ENCODE peak calls at places on chromosomes 7 and 10, in nine cellular contexts. M is choroid plexus epithelial cell; Y is A549; Z is GM23248; I is CD4-positive, CD25-positive, alpha-beta regulatory T cell; D is esophagus squamous epithelium; K is brain microvascular endothelial cell; A is fibroblast of villous mesenchyme; F is pancreas. L is an unnamed sample.

GRCh38 chr7:122006687-122007086 is 133.7 kb downstream of the PTPRZ1 start:
- DNase-seq in M (no peak), Y (no peak), Z (no peak), I (no peak), D (no peak), K (no peak), A (no peak), F (no peak), L (no peak)

GRCh38 chr7:84291756-84292155 is 97.2 kb upstream of the SEMA3A start:
- DNase-seq in M (no peak), Y (no peak), Z (no peak), I (no peak), D (no peak), K (no peak), A (no peak), F (no peak), L (no peak)

GRCh38 chr10:91883549-91884542 is 25.4 kb downstream of the FGFBP3 start:
- DNase-seq in M (peak), Y (no peak), Z (peak), I (no peak), D (no peak), K (peak), A (peak), F (peak), L (no peak)

GRCh38 chr10:44733743-44734488 is 177.2 kb upstream of the TMEM72 start:
- DNase-seq in M (no peak), Y (no peak), Z (no peak), I (no peak), D (no peak), K (no peak), A (no peak), F (peak), L (no peak)

GRCh38 chr7:148572067-148572522 is 18.5 kb upstream of the C7orf33 start:
- DNase-seq in M (no peak), Y (no peak), Z (no peak), I (no peak), D (no peak), K (no peak), A (no peak), F (no peak), L (no peak)

GRCh38 chr10:33509231-33509871 is 174.9 kb upstream of the NRP1 start:
- DNase-seq in M (peak), Y (peak), Z (peak), I (no peak), D (no peak), K (peak), A (peak), F (peak), L (no peak)

GRCh38 chr10:95841711-95842498 is 65.9 kb upstream of the CC2D2B start:
- DNase-seq in M (peak), Y (peak), Z (peak), I (peak), D (no peak), K (peak), A (peak), F (no peak), L (no peak)

GRCh38 chr7:16826061-16826460 is 21.3 kb upstream of the AGR2 start:
- DNase-seq in M (no peak), Y (no peak), Z (peak), I (no peak), D (no peak), K (no peak), A (no peak), F (no peak), L (no peak)

GRCh38 chr7:5780801-5781496 is 514 bp downstream of the RNF216 start:
- DNase-seq in M (peak), Y (no peak), Z (peak), I (peak), D (no peak), K (peak), A (peak), F (peak), L (peak)

GRCh38 chr7:110003827-110004226 is 1087.1 kb upstream of the LRRN3 start:
- DNase-seq in M (peak), Y (no peak), Z (no peak), I (no peak), D (no peak), K (no peak), A (no peak), F (no peak), L (no peak)

GRCh38 chr10:89853796-89854195 is 152.4 kb downstream of the KIF20B start:
- DNase-seq in M (no peak), Y (no peak), Z (no peak), I (no peak), D (no peak), K (no peak), A (no peak), F (no peak), L (no peak)

GRCh38 chr7:86600506-86601290 is 43.0 kb upstream of the GRM3 start:
- DNase-seq in M (no peak), Y (no peak), Z (no peak), I (no peak), D (no peak), K (no peak), A (no peak), F (no peak), L (peak)

GRCh38 chr7:147513451-147513850 is 1077.1 kb upstream of the C7orf33 start:
- DNase-seq in M (no peak), Y (no peak), Z (no peak), I (no peak), D (no peak), K (no peak), A (no peak), F (no peak), L (no peak)

GRCh38 chr7:131655447-131655846 is 99.0 kb upstream of the PODXL start:
- DNase-seq in M (no peak), Y (no peak), Z (no peak), I (no peak), D (no peak), K (no peak), A (no peak), F (no peak), L (no peak)

GRCh38 chr10:77746313-77746712 is 108.7 kb upstream of the KCNMA1 start:
- DNase-seq in M (peak), Y (no peak), Z (peak), I (no peak), D (no peak), K (peak), A (peak), F (no peak), L (no peak)

GRCh38 chr10:126080879-126081331 is 184.5 kb downstream of the FANK1 start:
- DNase-seq in M (peak), Y (no peak), Z (peak), I (no peak), D (no peak), K (peak), A (peak), F (no peak), L (no peak)

GRCh38 chr7:116785851-116786250 is 76.5 kb upstream of the CAPZA2 start:
- DNase-seq in M (no peak), Y (no peak), Z (no peak), I (no peak), D (no peak), K (no peak), A (no peak), F (no peak), L (no peak)

GRCh38 chr10:30438016-30438850 is 4.2 kb downstream of the MAP3K8 start:
- DNase-seq in M (peak), Y (no peak), Z (peak), I (no peak), D (no peak), K (no peak), A (no peak), F (no peak), L (no peak)

GRCh38 chr10:69025370-69025896 is 36.8 kb downstream of the KIFBP start:
- DNase-seq in M (no peak), Y (no peak), Z (no peak), I (no peak), D (no peak), K (no peak), A (no peak), F (no peak), L (no peak)

GRCh38 chr7:28980504-28981281 is 22.6 kb upstream of the TRIL start:
- DNase-seq in M (no peak), Y (no peak), Z (peak), I (no peak), D (no peak), K (no peak), A (no peak), F (no peak), L (no peak)

GRCh38 chr10:95445223-95445836 is 115.8 kb downstream of the SORBS1 start:
- DNase-seq in M (peak), Y (peak), Z (peak), I (no peak), D (no peak), K (peak), A (peak), F (peak), L (no peak)

GRCh38 chr10:30027057-30028005 is 32.1 kb downstream of the JCAD start:
- DNase-seq in M (peak), Y (no peak), Z (no peak), I (peak), D (peak), K (peak), A (no peak), F (peak), L (peak)

GRCh38 chr10:36224431-36224985 is 582.4 kb upstream of the FZD8 start:
- DNase-seq in M (peak), Y (no peak), Z (peak), I (no peak), D (no peak), K (peak), A (peak), F (no peak), L (no peak)

GRCh38 chr7:42414961-42415505 is 178.0 kb upstream of the GLI3 start:
- DNase-seq in M (no peak), Y (no peak), Z (peak), I (no peak), D (no peak), K (peak), A (peak), F (no peak), L (no peak)

GRCh38 chr10:127346604-127347003 is 150.2 kb upstream of the INSYN2A start:
- DNase-seq in M (no peak), Y (no peak), Z (no peak), I (no peak), D (no peak), K (no peak), A (no peak), F (no peak), L (no peak)

GRCh38 chr10:124510536-124511158 is 49.0 kb downstream of the LHPP start:
- DNase-seq in M (no peak), Y (no peak), Z (no peak), I (no peak), D (no peak), K (no peak), A (no peak), F (no peak), L (no peak)

GRCh38 chr7:1856161-1856965 is 186.3 kb downstream of the ELFN1 start:
- DNase-seq in M (no peak), Y (no peak), Z (no peak), I (no peak), D (no peak), K (no peak), A (no peak), F (peak), L (peak)

GRCh38 chr7:44196450-44196872 is 4.3 kb upstream of the YKT6 start:
- DNase-seq in M (peak), Y (peak), Z (peak), I (peak), D (no peak), K (peak), A (peak), F (no peak), L (no peak)

GRCh38 chr10:33241351-33241750 is 93.1 kb downstream of the NRP1 start:
- DNase-seq in M (peak), Y (no peak), Z (peak), I (no peak), D (no peak), K (no peak), A (no peak), F (no peak), L (no peak)

GRCh38 chr7:73907554-73908122 is 46.7 kb downstream of the TMEM270 start:
- DNase-seq in M (no peak), Y (no peak), Z (no peak), I (no peak), D (no peak), K (no peak), A (no peak), F (no peak), L (peak)

GRCh38 chr10:44766601-44767000 is 144.5 kb upstream of the TMEM72 start:
- DNase-seq in M (no peak), Y (no peak), Z (no peak), I (no peak), D (no peak), K (no peak), A (no peak), F (no peak), L (no peak)

GRCh38 chr7:117019287-117019686 is 66.0 kb downstream of the ST7 start:
- DNase-seq in M (no peak), Y (no peak), Z (no peak), I (no peak), D (no peak), K (no peak), A (no peak), F (no peak), L (no peak)

GRCh38 chr10:61024801-61025201 is 80.8 kb upstream of the RHOBTB1 start:
- DNase-seq in M (peak), Y (peak), Z (peak), I (no peak), D (no peak), K (peak), A (peak), F (no peak), L (no peak)

GRCh38 chr10:124323145-124323725 is 95.5 kb downstream of the OAT start:
- DNase-seq in M (peak), Y (no peak), Z (peak), I (no peak), D (no peak), K (peak), A (peak), F (peak), L (peak)

GRCh38 chr10:35635576-35635975 is 6.5 kb downstream of the FZD8 start:
- DNase-seq in M (peak), Y (peak), Z (peak), I (peak), D (no peak), K (peak), A (peak), F (peak), L (no peak)

DNA sequence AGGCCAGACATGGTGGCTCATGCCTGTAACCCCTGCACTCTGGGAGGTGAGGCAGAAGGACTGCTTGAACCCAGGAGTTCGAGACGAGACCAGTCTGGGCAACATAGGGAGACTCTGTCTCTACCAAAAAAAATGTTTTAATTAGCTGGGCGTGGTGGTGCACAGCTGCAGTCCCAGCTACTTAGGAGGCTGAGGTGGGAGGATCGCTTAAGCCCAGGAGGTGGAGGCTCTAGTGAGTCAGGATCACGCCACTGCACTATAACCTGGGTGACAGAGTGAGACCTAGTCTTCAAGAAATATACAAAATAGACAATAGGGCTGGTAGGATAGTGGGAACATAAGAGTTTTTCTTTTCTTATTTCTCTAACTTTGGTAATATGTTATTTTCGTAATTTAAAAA is 50.2 kb downstream of the CREB3L2 start:
- DNase-seq in M (no peak), Y (no peak), Z (no peak), I (no peak), D (no peak), K (no peak), A (no peak), F (no peak), L (no peak)
- H3K4me3 ChIP-seq in M (no peak), Y (no peak), Z (no peak), I (no peak), D (no peak), K (no peak), A (no peak), F (no peak), L (no peak)

DNA sequence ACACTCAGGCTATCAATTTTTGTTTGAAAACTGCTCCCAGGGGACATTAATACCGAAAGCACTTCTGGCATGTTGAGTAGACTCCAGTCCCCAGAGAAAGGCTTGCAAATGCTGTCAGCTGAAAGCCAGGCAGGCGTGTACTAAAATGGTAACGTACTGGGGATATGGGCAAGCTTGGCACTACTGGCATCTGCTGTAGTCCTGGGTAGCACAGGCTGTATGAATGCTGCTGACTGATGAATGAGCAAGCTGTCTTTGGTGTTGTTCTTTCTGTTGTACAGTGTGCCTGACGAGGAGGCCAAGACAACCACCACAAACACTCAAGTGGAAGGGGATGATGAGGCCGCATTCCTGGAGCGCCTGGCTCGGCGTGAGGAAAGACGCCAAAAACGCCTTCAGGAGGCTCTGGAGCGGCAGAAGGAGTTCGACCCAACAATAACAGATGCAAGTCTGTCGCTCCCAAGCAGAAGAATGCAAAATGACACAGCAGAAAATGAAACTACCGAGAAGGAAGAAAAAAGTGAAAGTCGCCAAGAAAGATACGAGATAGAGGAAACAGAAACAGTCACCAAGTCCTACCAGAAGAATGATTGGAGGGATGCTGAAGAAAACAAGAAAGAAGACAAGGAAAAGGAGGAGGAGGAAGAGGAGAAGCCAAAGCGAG is 53.5 kb upstream of the AGBL3 start:
- DNase-seq in M (peak), Y (no peak), Z (no peak), I (no peak), D (no peak), K (peak), A (peak), F (no peak), L (no peak)
- H3K4me3 ChIP-seq in M (no peak), Y (no peak), Z (no peak), I (no peak), D (no peak), K (no peak), A (no peak), F (no peak), L (no peak)

GRCh38 chr10:119306964-119307363 is 99.6 kb downstream of the GRK5 start:
- DNase-seq in M (no peak), Y (no peak), Z (peak), I (no peak), D (no peak), K (no peak), A (no peak), F (no peak), L (no peak)
- H3K4me3 ChIP-seq in M (no peak), Y (no peak), Z (no peak), I (peak), D (no peak), K (no peak), A (no peak), F (no peak), L (no peak)

GRCh38 chr7:107661081-107661864 is 645 bp downstream of the SLC26A4 start:
- DNase-seq in M (peak), Y (no peak), Z (peak), I (peak), D (no peak), K (no peak), A (peak), F (peak), L (peak)
- H3K4me3 ChIP-seq in M (peak), Y (peak), Z (peak), I (peak), D (peak), K (peak), A (peak), F (peak), L (peak)

GRCh38 chr7:36286241-36286640 is 103.4 kb upstream of the ANLN start:
- DNase-seq in M (no peak), Y (no peak), Z (no peak), I (peak), D (no peak), K (no peak), A (no peak), F (no peak), L (no peak)

GRCh38 chr7:36286688-36287087 is 103.0 kb upstream of the ANLN start:
- DNase-seq in M (no peak), Y (no peak), Z (no peak), I (no peak), D (no peak), K (no peak), A (no peak), F (no peak), L (no peak)

GRCh38 chr7:36285276-36285675 is 104.4 kb upstream of the ANLN start:
- DNase-seq in M (no peak), Y (no peak), Z (no peak), I (no peak), D (no peak), K (no peak), A (no peak), F (no peak), L (no peak)

GRCh38 chr7:36288501-36288900 is 101.2 kb upstream of the ANLN start:
- DNase-seq in M (no peak), Y (no peak), Z (no peak), I (no peak), D (no peak), K (no peak), A (no peak), F (no peak), L (no peak)

DNA sequence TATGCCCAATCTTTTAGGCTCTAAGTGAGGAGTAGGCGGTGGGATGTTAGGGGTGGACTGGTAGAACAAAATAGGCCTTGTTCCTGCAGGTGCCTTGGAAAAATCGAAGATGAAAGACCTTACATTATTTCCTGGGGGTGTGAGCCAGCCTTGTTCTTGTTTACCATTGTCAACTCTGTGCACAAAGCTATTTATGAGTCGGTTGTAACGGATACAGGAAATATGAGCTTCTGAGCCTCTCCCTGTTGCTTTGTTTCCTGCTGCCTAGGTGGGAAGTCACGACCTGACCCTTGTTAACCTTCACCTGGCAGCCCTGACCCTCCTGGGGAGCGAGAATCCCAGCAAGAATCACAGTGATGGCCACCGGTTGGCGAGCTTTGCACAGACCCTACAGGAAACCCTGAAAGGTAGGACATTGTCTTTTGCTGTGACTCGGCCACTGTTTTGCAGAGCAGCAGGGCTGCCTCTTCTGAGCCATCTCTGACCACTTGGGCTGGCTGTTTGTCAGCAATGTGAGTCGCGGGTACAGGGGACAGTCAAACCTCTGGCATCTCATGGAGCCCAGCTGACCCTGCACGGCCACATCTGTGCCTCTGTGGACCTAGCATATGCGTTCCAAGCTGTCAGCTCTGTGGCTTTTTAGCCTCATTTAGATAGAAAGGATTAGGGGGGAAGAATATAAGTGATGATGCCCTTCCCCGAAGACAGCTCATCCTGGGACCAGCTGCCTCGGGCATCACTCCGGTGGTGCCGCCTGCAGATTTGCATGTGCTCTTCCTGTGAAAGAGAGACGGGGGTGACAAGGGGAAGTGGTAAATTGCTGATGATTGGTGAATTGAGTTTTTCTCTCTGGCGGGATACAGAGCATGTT is 102.1 kb upstream of the ANLN start:
- DNase-seq in M (no peak), Y (no peak), Z (peak), I (peak), D (no peak), K (no peak), A (no peak), F (no peak), L (peak)
- H3K4me3 ChIP-seq in M (no peak), Y (no peak), Z (no peak), I (peak), D (no peak), K (no peak), A (no peak), F (no peak), L (no peak)